ENCODE peak calls at places on chromosome 14, in six cellular contexts. R, S, X, G, O and E are unnamed samples.

GRCh38 chr14:105397350-105397931 is 897 bp upstream of the TEX22 start:
- DNase-seq in R (no peak), S (no peak), X (peak), G (peak), O (no peak), E (no peak)

GRCh38 chr14:92647499-92648279 is 100.7 kb downstream of the LGMN start:
- DNase-seq in R (no peak), S (no peak), X (no peak), G (peak), O (peak), E (no peak)

GRCh38 chr14:101819251-101819990 is 57.9 kb downstream of the PPP2R5C start:
- DNase-seq in R (no peak), S (no peak), X (no peak), G (peak), O (no peak), E (no peak)

GRCh38 chr14:47526591-47527244 is 148.7 kb downstream of the MDGA2 start:
- DNase-seq in R (no peak), S (no peak), X (no peak), G (no peak), O (no peak), E (no peak)

GRCh38 chr14:52356025-52356424 is 41.9 kb downstream of the PTGER2 start:
- DNase-seq in R (no peak), S (no peak), X (no peak), G (no peak), O (no peak), E (no peak)

GRCh38 chr14:89060191-89060590 is 235.7 kb downstream of the TTC8 start:
- DNase-seq in R (no peak), S (no peak), X (no peak), G (no peak), O (peak), E (no peak)

GRCh38 chr14:100761481-100761880 is 34.8 kb downstream of the DLK1 start:
- DNase-seq in R (no peak), S (no peak), X (no peak), G (no peak), O (peak), E (no peak)

GRCh38 chr14:35858521-35859209 is 32.5 kb downstream of the BRMS1L start:
- DNase-seq in R (no peak), S (no peak), X (no peak), G (no peak), O (peak), E (no peak)

GRCh38 chr14:64968651-64969050 is 3.5 kb downstream of the RAB15 start:
- DNase-seq in R (no peak), S (no peak), X (no peak), G (no peak), O (no peak), E (no peak)

GRCh38 chr14:91573894-91574837 is 64.1 kb upstream of the PPP4R3A start:
- DNase-seq in R (peak), S (no peak), X (no peak), G (peak), O (peak), E (peak)

GRCh38 chr14:22549981-22550670 is 38.9 kb downstream of the DAD1 start:
- DNase-seq in R (no peak), S (peak), X (no peak), G (no peak), O (no peak), E (peak)

GRCh38 chr14:99198746-99199145 is 73.3 kb downstream of the BCL11B start:
- DNase-seq in R (no peak), S (no peak), X (no peak), G (no peak), O (no peak), E (no peak)
- H3K4me3 ChIP-seq in R (no peak), S (no peak), X (no peak), G (no peak), O (no peak), E (no peak)

GRCh38 chr14:90193925-90194324 is 62.4 kb upstream of the PSMC1 start:
- DNase-seq in R (no peak), S (peak), X (no peak), G (no peak), O (no peak), E (peak)
- TF ChIP-seq CTCF in R (no peak), S (peak), X (no peak), G (no peak), O (no peak), E (peak)

GRCh38 chr14:63045234-63045611 is at the start of gene KCNH5:
- DNase-seq in R (peak), S (no peak), X (no peak), G (no peak), O (peak), E (no peak)
- H3K4me3 ChIP-seq in R (peak), S (no peak), X (no peak), G (no peak), O (peak), E (no peak)

GRCh38 chr14:74362361-74362915 is 14.2 kb downstream of the VRTN start:
- DNase-seq in R (peak), S (peak), X (peak), G (peak), O (peak), E (peak)
- TF ChIP-seq CTCF in R (peak), S (peak), X (peak), G (peak), O (peak), E (peak)

GRCh38 chr14:85122690-85123089 is 407.3 kb upstream of the FLRT2 start:
- DNase-seq in R (no peak), S (no peak), X (no peak), G (no peak), O (peak), E (no peak)
- H3K4me3 ChIP-seq in R (no peak), S (no peak), X (no peak), G (no peak), O (no peak), E (no peak)

GRCh38 chr14:99351166-99352007 is 79.4 kb upstream of the BCL11B start:
- DNase-seq in R (peak), S (no peak), X (no peak), G (no peak), O (no peak), E (no peak)
- TF ChIP-seq CTCF in R (peak), S (peak), X (no peak), G (no peak), O (no peak), E (no peak)